ENCODE peak calls at places on chromosomes 3 and 15, in six cellular contexts. D is right lobe of liver, V is iPS DF 6.9, O is hepatocyte, A is small intestine, J is HepG2. Z is an unnamed sample.
A peak's percentile ranks its signal among the peaks of the same experiment; 100 is the strongest.

GRCh38 chr15:51799174-51799907 is 30.1 kb upstream of the TMOD3 start:
- DNase-seq in V (no peak), J (no peak), O (no peak), D (no peak), A (no peak), Z (no peak)

GRCh38 chr15:25641762-25642161 is 202.9 kb upstream of the UBE3A start:
- DNase-seq in A (no peak), J (no peak), V (no peak), O (no peak), D (no peak), Z (no peak)

GRCh38 chr3:179943097-179943880 is 93.4 kb downstream of the PEX5L start:
- DNase-seq in O (no peak), V (no peak), A (no peak), D (no peak), J (no peak), Z (peak; percentile 36)

GRCh38 chr3:35707904-35708303 is 68.6 kb downstream of the ARPP21 start:
- DNase-seq in A (no peak), V (no peak), O (no peak), D (no peak), J (no peak), Z (no peak)

GRCh38 chr3:184780981-184781515 is 30.9 kb upstream of the VPS8 start:
- DNase-seq in J (no peak), D (no peak), A (no peak), O (no peak), V (no peak), Z (no peak)

GRCh38 chr3:139481116-139481515 is 4.8 kb upstream of the RBP2 start:
- DNase-seq in A (no peak), J (no peak), V (no peak), D (no peak), O (no peak), Z (no peak)

GRCh38 chr3:64131755-64132154 is 93.5 kb downstream of the PRICKLE2 start:
- DNase-seq in O (peak; percentile 13), D (no peak), A (no peak), V (no peak), J (no peak), Z (no peak)

GRCh38 chr3:73637042-73637441 is 12.3 kb upstream of the PDZRN3 start:
- DNase-seq in D (no peak), O (no peak), A (no peak), J (no peak), V (no peak), Z (no peak)

GRCh38 chr3:187490366-187490765 is 122.2 kb downstream of the RTP4 start:
- DNase-seq in D (no peak), J (no peak), O (no peak), A (no peak), V (no peak), Z (no peak)

GRCh38 chr15:53789654-53790053 is 30.2 kb upstream of the WDR72 start:
- DNase-seq in O (no peak), A (peak; percentile 93), J (no peak), D (no peak), V (no peak), Z (no peak)

GRCh38 chr15:98776607-98777281 is 128.4 kb downstream of the IGF1R start:
- DNase-seq in A (no peak), O (peak; percentile 60), D (no peak), J (peak; percentile 78), V (no peak), Z (no peak)

GRCh38 chr3:172705166-172705565 is 5.7 kb downstream of the NCEH1 start:
- DNase-seq in V (no peak), O (no peak), A (peak; percentile 47), J (no peak), D (no peak), Z (no peak)

GRCh38 chr3:166446291-166446690 is 609.1 kb upstream of the BCHE start:
- DNase-seq in V (no peak), O (no peak), J (no peak), D (no peak), A (no peak), Z (no peak)

GRCh38 chr15:69849232-69849610 is 248.5 kb downstream of the TLE3 start:
- DNase-seq in A (no peak), O (no peak), V (no peak), J (no peak), D (no peak), Z (no peak)
- H3K27ac ChIP-seq in A (no peak overlapping the region), O (no peak overlapping the region), V (no peak overlapping the region), J (no peak overlapping the region), D (no peak overlapping the region), Z (no peak overlapping the region)

GRCh38 chr3:138401834-138402233 is 32.6 kb upstream of the ESYT3 start:
- DNase-seq in V (no peak), A (no peak), O (no peak), D (no peak), J (no peak), Z (no peak)

GRCh38 chr3:138397983-138398382 is 36.4 kb upstream of the ESYT3 start:
- DNase-seq in J (no peak), O (no peak), V (no peak), A (no peak), D (no peak), Z (no peak)

GRCh38 chr3:138399766-138400165 is 34.6 kb upstream of the ESYT3 start:
- DNase-seq in J (peak; percentile 83), V (no peak), A (no peak), O (no peak), D (no peak), Z (no peak)

GRCh38 chr3:138398791-138399575 is 35.4 kb upstream of the ESYT3 start:
- DNase-seq in V (no peak), O (no peak), A (no peak), J (peak; percentile 97), D (no peak), Z (no peak)

DNA sequence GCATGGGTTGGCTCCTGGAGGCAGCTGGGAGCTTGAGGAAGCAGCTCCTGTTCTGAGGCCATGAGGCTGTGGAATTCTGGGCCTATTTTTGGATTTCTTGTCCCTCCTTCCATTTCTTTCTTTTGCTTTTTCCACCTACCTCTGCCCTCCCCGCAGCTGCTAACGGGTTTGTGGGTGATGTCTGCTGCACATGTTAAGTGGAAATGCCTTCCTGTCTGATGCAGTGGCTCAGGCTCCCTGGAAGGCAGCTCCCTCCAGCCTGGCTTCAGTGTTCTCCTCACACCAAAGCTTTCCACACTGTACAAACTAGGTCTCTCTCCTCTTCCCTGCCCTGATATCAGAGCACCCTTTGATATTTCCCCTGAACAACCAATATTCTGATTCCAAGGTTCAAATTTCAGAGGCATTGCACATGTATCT is 33.8 kb upstream of the ESYT3 start:
- DNase-seq in V (no peak), D (no peak), O (no peak), J (peak; percentile 62), A (no peak), Z (no peak)
- H3K27ac ChIP-seq in V (no peak overlapping the region), D (no peak overlapping the region), O (no peak overlapping the region), J (peak overlapping the region; percentile 59), A (no peak overlapping the region), Z (no peak overlapping the region)

DNA sequence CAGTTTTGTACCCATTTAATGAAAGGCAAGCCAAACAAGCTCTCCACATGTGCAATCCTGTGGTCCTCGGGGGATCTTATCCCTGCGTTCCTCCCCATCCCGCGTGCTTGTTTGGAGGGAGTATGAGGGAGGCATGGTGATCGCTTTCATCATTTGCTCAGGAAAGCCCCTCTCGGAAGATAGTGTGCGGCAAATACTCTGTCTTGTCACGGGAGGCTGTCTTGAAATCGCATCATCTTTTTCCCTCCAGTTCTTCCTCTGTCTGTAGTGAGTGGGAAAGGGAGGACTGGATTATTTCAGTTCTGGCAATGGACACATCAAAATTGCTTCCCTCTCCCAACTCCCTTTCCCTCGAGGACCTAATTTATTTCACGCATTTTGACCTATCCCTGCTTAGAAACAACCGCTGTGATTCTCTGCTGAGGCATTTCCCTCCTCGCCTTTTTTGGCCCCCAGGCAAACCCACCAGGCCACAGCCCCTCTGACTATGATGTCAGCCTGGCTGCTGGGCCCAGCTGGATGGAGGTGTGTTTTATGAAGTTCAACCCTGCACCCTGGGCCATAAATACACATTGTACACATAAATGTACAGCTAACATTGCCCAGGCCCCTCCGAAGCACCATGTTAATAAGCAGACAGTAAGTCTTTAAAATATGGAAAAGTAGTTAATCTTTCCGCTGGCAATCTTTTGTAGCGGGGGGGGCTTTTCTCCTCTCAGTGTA is 138.7 kb upstream of the LRTM1 start:
- DNase-seq in O (peak; percentile 37), V (no peak), D (no peak), J (no peak), A (no peak), Z (no peak)
- H3K27ac ChIP-seq in O (no peak overlapping the region), V (no peak overlapping the region), D (no peak overlapping the region), J (no peak overlapping the region), A (no peak overlapping the region), Z (no peak overlapping the region)

GRCh38 chr3:194315965-194316361 is 35.2 kb downstream of the CPN2 start:
- DNase-seq in J (no peak), D (no peak), V (no peak), A (no peak), O (no peak), Z (no peak)
- H3K27ac ChIP-seq in J (no peak overlapping the region), D (no peak overlapping the region), V (no peak overlapping the region), A (no peak overlapping the region), O (no peak overlapping the region), Z (no peak overlapping the region)

DNA sequence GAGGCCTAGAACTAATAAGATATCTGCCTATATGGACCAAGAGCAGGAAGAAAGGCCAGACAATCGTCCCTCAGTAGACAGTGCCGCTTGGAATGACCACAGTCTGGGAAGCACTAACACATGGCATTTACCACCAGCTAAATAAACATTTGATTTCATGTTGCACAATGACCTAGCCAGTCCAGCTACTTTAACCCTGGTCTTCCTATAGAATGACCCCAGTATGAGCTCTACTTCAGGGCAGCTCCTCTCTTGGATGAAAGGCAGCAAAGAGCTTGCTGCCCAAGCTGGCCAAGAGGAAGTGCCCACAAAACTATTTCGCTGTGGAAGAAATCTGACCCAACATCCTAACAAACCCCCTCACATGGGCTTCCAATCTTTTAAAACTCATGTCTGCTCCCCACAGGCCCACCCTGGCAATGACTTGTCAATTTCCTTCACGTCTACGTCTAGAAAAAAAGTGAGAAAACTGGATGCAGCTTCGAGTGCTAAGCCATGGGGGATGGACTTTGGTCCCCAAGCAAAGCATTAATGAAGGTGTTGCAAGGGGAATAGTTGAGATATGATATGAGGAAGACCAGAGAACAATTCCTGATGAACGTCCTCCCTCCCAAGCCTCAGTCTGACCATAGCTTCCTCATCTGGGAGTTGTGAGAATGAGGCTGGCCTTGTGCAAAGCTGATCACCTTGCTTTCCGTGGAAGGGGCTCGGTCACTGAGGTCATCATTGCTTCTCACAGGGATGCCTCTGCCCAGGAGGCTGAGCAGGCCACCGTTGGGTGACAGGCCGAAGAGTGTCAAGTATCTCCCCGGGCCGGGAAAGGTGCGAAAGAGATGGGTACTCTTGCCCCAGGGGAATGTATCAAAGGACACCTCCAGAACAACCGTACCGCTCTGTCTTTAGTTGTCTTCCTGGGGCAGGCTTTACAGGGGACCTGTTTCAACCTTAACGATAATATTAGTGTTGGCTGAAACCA is 993 bp downstream of the SLC25A20 start:
- DNase-seq in D (no peak), V (no peak), J (peak; percentile 89), O (peak; percentile 36), A (peak; percentile 81), Z (no peak)
- H3K27ac ChIP-seq in D (peak overlapping the region; percentile 16), V (no peak overlapping the region), J (peak overlapping the region; percentile 78), O (peak overlapping the region; percentile 85), A (peak overlapping the region; percentile 84), Z (peak overlapping the region; percentile 43)

GRCh38 chr15:40785158-40785557 is 15.4 kb downstream of the C15orf62 start:
- DNase-seq in D (no peak), J (no peak), A (peak; percentile 26), O (no peak), V (no peak), Z (no peak)
- H3K27ac ChIP-seq in D (no peak overlapping the region), J (peak overlapping the region; percentile 12), A (peak overlapping the region; percentile 60), O (no peak overlapping the region), V (no peak overlapping the region), Z (no peak overlapping the region)